ENCODE peak calls at places on chromosome 1, in eight cellular contexts. One of them, this sample, is unnamed.

GRCh38 chr1:202837746-202838145 is 27.0 kb downstream of the PCAT6 start:
- DNase-seq in fibroblast of lung: no peak
- DNase-seq in OCI-LY7: no peak
- DNase-seq in pancreas: no peak
- DNase-seq in IMR-90: no peak
- DNase-seq in thoracic aorta: no peak
- DNase-seq in cardiac muscle cell: no peak
- DNase-seq in endodermal cell: no peak
- DNase-seq in this sample: no peak

GRCh38 chr1:182968151-182968741 is 15.3 kb upstream of the SHCBP1L start:
- DNase-seq in fibroblast of lung: no peak
- DNase-seq in IMR-90: peak; percentile 27
- DNase-seq in endodermal cell: no peak
- DNase-seq in OCI-LY7: no peak
- DNase-seq in pancreas: no peak
- DNase-seq in cardiac muscle cell: peak; percentile 12
- DNase-seq in thoracic aorta: no peak
- DNase-seq in this sample: no peak

GRCh38 chr1:244053831-244054230 is 2.7 kb downstream of the ZBTB18 start:
- DNase-seq in OCI-LY7: no peak
- DNase-seq in fibroblast of lung: no peak
- DNase-seq in cardiac muscle cell: no peak
- DNase-seq in thoracic aorta: no peak
- DNase-seq in endodermal cell: no peak
- DNase-seq in pancreas: no peak
- DNase-seq in IMR-90: no peak
- DNase-seq in this sample: no peak

GRCh38 chr1:183998045-183998444 is 39.5 kb downstream of the COLGALT2 start:
- DNase-seq in IMR-90: no peak
- DNase-seq in endodermal cell: no peak
- DNase-seq in thoracic aorta: no peak
- DNase-seq in OCI-LY7: no peak
- DNase-seq in pancreas: no peak
- DNase-seq in cardiac muscle cell: no peak
- DNase-seq in fibroblast of lung: no peak
- DNase-seq in this sample: no peak

GRCh38 chr1:243667591-243667990 is 182.5 kb downstream of the AKT3 start:
- DNase-seq in IMR-90: no peak
- DNase-seq in fibroblast of lung: no peak
- DNase-seq in thoracic aorta: no peak
- DNase-seq in cardiac muscle cell: no peak
- DNase-seq in pancreas: no peak
- DNase-seq in OCI-LY7: no peak
- DNase-seq in endodermal cell: no peak
- DNase-seq in this sample: no peak

GRCh38 chr1:74237787-74238186 is 2.6 kb downstream of the TNNI3K start:
- DNase-seq in IMR-90: no peak
- DNase-seq in fibroblast of lung: no peak
- DNase-seq in endodermal cell: no peak
- DNase-seq in pancreas: no peak
- DNase-seq in thoracic aorta: no peak
- DNase-seq in OCI-LY7: no peak
- DNase-seq in cardiac muscle cell: no peak
- DNase-seq in this sample: no peak

GRCh38 chr1:71046891-71047634 is 553 bp downstream of the PTGER3 start:
- DNase-seq in endodermal cell: peak; percentile 83
- DNase-seq in cardiac muscle cell: peak; percentile 12
- DNase-seq in fibroblast of lung: no peak
- DNase-seq in pancreas: peak; percentile 47
- DNase-seq in IMR-90: no peak
- DNase-seq in thoracic aorta: no peak
- DNase-seq in OCI-LY7: no peak
- DNase-seq in this sample: no peak

GRCh38 chr1:117067528-117068370 is 7.6 kb downstream of the TTF2 start:
- DNase-seq in fibroblast of lung: peak; percentile 73
- DNase-seq in endodermal cell: peak; percentile 71
- DNase-seq in IMR-90: peak; percentile 70
- DNase-seq in cardiac muscle cell: peak; percentile 77
- DNase-seq in thoracic aorta: no peak
- DNase-seq in OCI-LY7: peak; percentile 41
- DNase-seq in pancreas: peak; percentile 63
- DNase-seq in this sample: peak; percentile 58

GRCh38 chr1:92301021-92301420 is 2.2 kb downstream of the RPAP2 start:
- DNase-seq in fibroblast of lung: no peak
- DNase-seq in thoracic aorta: no peak
- DNase-seq in pancreas: no peak
- DNase-seq in cardiac muscle cell: no peak
- DNase-seq in IMR-90: no peak
- DNase-seq in endodermal cell: no peak
- DNase-seq in OCI-LY7: no peak
- DNase-seq in this sample: no peak

GRCh38 chr1:92298213-92298572 is 594 bp downstream of the GLMN start:
- DNase-seq in pancreas: no peak
- DNase-seq in cardiac muscle cell: no peak
- DNase-seq in IMR-90: no peak
- DNase-seq in OCI-LY7: no peak
- DNase-seq in fibroblast of lung: no peak
- DNase-seq in thoracic aorta: no peak
- DNase-seq in endodermal cell: no peak
- DNase-seq in this sample: no peak

GRCh38 chr1:92299477-92300125 is 742 bp downstream of the RPAP2 start:
- DNase-seq in fibroblast of lung: peak; percentile 21
- DNase-seq in IMR-90: no peak
- DNase-seq in pancreas: no peak
- DNase-seq in OCI-LY7: peak; percentile 51
- DNase-seq in cardiac muscle cell: no peak
- DNase-seq in thoracic aorta: no peak
- DNase-seq in endodermal cell: no peak
- DNase-seq in this sample: no peak

DNA sequence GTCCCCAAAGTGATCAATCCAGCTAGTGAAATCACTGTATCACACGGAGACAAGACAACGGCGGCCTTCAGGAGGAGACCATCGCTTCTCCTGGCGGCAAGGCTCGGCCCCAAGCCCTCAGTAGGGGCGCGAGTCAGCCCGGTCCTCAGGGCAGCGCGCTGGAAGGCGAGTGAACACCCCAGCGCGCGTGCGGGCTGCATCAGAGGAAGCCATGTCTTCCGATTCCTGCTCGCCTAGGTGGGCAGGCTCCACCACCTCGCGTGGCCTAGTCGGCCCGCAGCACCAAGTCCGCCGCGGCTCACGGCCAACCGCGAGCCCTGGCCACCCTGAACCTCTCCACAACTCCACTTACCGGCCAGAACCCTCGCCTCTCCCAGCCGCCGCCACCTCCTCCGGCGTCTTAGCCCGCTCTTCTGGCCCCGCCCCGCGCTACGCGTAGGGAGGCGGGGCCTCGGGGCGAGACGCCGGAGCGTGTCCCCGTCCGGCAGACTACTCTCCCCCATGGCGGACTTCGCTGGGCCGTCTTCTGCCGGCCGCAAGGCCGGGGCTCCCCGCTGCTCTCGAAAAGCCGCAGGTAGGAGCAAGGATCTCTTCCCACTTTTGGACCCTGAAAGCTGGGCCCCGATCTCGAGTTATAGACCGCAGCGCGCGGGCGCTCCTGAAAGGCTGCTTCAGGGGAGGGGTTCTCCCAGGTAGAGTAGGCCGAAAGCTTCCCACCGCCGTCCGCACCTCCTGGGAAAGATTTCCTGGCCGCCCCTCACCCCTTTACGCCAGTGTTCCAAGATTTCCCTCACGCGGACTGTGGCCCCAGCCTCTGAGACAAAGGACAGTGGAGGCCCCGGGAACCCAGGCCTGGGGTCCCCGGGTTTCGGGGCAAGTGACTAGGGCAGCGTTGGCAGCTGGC is at the start of the genes GLMN and RPAP2:
- DNase-seq in thoracic aorta: peak; percentile 28
- DNase-seq in OCI-LY7: peak; percentile 89
- DNase-seq in pancreas: peak; percentile 81
- DNase-seq in cardiac muscle cell: peak; percentile 91
- DNase-seq in fibroblast of lung: peak; percentile 81
- DNase-seq in IMR-90: peak; percentile 81
- DNase-seq in endodermal cell: peak; percentile 92
- DNase-seq in this sample: peak; percentile 83
- TF ChIP-seq CTCF in thoracic aorta: peak; percentile 20
- TF ChIP-seq CTCF in OCI-LY7: peak; percentile 3
- TF ChIP-seq CTCF in pancreas: no peak
- TF ChIP-seq CTCF in cardiac muscle cell: peak; percentile 0
- TF ChIP-seq CTCF in fibroblast of lung: peak; percentile 10
- TF ChIP-seq CTCF in IMR-90: peak; percentile 16
- TF ChIP-seq CTCF in endodermal cell: peak; percentile 56
- TF ChIP-seq CTCF in this sample: peak; percentile 15

GRCh38 chr1:10042746-10043145 is 10.0 kb downstream of the UBE4B start:
- DNase-seq in endodermal cell: no peak
- DNase-seq in thoracic aorta: no peak
- DNase-seq in OCI-LY7: no peak
- DNase-seq in cardiac muscle cell: no peak
- DNase-seq in fibroblast of lung: no peak
- DNase-seq in IMR-90: no peak
- DNase-seq in pancreas: no peak
- DNase-seq in this sample: no peak

GRCh38 chr1:10046356-10047085 is 13.8 kb downstream of the UBE4B start:
- DNase-seq in fibroblast of lung: no peak
- DNase-seq in endodermal cell: no peak
- DNase-seq in thoracic aorta: no peak
- DNase-seq in IMR-90: no peak
- DNase-seq in cardiac muscle cell: peak; percentile 32
- DNase-seq in OCI-LY7: no peak
- DNase-seq in pancreas: no peak
- DNase-seq in this sample: no peak

GRCh38 chr1:10050611-10051010 is 17.9 kb downstream of the UBE4B start:
- DNase-seq in IMR-90: no peak
- DNase-seq in thoracic aorta: no peak
- DNase-seq in pancreas: no peak
- DNase-seq in cardiac muscle cell: peak; percentile 28
- DNase-seq in fibroblast of lung: no peak
- DNase-seq in endodermal cell: no peak
- DNase-seq in OCI-LY7: no peak
- DNase-seq in this sample: no peak

GRCh38 chr1:10048601-10049000 is 15.8 kb downstream of the UBE4B start:
- DNase-seq in OCI-LY7: no peak
- DNase-seq in thoracic aorta: no peak
- DNase-seq in pancreas: no peak
- DNase-seq in endodermal cell: no peak
- DNase-seq in fibroblast of lung: no peak
- DNase-seq in IMR-90: no peak
- DNase-seq in cardiac muscle cell: no peak
- DNase-seq in this sample: no peak

DNA sequence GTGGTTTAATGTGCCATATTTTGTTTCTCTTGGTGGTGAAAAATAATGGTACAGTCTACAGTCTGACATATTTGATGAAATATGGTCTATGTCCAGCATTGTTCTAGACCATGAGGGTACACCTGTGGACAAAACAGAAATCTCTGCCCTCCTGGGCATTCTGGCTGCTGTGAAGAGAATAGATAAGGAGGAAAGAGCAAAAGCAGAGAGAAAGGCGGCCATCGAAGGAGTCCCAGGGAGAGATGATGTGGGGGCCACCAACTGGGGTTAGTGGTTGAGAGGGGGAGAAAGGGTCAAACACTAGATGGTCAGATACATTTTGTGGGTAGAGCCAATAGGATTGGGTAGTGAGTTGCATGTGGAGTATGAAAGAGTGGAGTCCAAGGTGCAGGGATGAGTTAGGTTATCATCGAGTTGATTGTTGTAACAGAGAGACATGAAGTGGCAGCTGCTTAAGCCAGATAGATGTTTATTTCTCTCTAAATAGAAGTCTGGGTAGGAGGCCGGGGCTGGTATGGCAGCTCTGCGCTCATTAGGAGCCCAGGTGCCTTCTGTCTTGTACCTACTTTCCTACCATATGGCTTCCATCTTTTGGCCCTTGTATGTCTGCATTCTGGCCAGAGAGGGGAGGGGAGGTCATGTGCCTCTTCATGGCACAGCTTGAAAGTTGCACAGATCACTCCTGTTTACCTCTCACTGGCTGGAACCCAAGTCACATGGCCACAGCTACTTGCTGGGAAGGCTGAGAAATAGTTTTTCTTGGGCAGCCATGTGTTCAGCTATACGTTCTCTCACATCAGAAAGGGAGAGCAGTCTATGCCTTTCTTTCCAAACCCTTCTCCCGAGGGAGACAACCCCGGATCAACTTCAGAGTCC is 13.0 kb downstream of the UBE4B start:
- DNase-seq in thoracic aorta: no peak
- DNase-seq in endodermal cell: no peak
- DNase-seq in OCI-LY7: no peak
- DNase-seq in pancreas: peak; percentile 78
- DNase-seq in IMR-90: peak; percentile 79
- DNase-seq in fibroblast of lung: peak; percentile 85
- DNase-seq in cardiac muscle cell: peak; percentile 64
- DNase-seq in this sample: no peak
- H3K36me3 ChIP-seq in thoracic aorta: no peaks in the 10 kb centered on the region
- H3K36me3 ChIP-seq in endodermal cell: no peaks in the 10 kb centered on the region
- H3K36me3 ChIP-seq in OCI-LY7: peaks cover 21% of the 10 kb centered on the region
- H3K36me3 ChIP-seq in pancreas: no peaks in the 10 kb centered on the region
- H3K36me3 ChIP-seq in IMR-90: peaks cover 3% of the 10 kb centered on the region
- H3K36me3 ChIP-seq in fibroblast of lung: no peaks in the 10 kb centered on the region
- H3K36me3 ChIP-seq in cardiac muscle cell: no peaks in the 10 kb centered on the region
- H3K36me3 ChIP-seq in this sample: peaks cover 32% of the 10 kb centered on the region

DNA sequence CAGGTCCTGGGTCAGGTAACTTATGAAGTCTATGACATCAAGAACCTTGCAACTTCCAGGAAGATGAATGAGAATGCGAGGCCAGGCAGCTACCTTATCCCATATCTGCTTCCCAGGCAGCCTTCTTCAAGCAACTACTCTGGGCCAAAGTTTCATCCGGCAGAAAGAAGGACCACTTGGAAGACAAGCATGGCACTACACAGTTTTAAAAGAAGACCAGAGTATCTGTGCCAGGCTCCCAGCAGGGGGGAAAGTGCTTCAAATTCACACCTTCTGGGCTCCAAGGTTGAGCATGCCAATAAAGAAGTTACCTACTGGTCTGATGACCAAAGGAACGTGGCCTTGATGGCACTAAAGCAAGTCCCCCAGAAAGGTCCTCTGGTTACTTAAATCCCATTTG is 73.4 kb downstream of the CD46 start:
- DNase-seq in thoracic aorta: no peak
- DNase-seq in cardiac muscle cell: no peak
- DNase-seq in pancreas: peak; percentile 23
- DNase-seq in OCI-LY7: no peak
- DNase-seq in fibroblast of lung: no peak
- DNase-seq in endodermal cell: no peak
- DNase-seq in IMR-90: no peak
- DNase-seq in this sample: no peak
- H3K27ac ChIP-seq in thoracic aorta: peak overlapping the region; percentile 99
- H3K27ac ChIP-seq in cardiac muscle cell: no peak overlapping the region
- H3K27ac ChIP-seq in pancreas: peak overlapping the region; percentile 98
- H3K27ac ChIP-seq in OCI-LY7: peak overlapping the region; percentile 27
- H3K27ac ChIP-seq in fibroblast of lung: peak overlapping the region; percentile 96
- H3K27ac ChIP-seq in endodermal cell: no peak overlapping the region
- H3K27ac ChIP-seq in IMR-90: peak overlapping the region; percentile 69
- H3K27ac ChIP-seq in this sample: no peak overlapping the region

GRCh38 chr1:247286134-247286670 is 30.3 kb downstream of the VN1R5 start:
- DNase-seq in IMR-90: no peak
- DNase-seq in cardiac muscle cell: no peak
- DNase-seq in endodermal cell: peak; percentile 21
- DNase-seq in fibroblast of lung: no peak
- DNase-seq in OCI-LY7: no peak
- DNase-seq in pancreas: no peak
- DNase-seq in thoracic aorta: no peak
- DNase-seq in this sample: no peak

GRCh38 chr1:247288341-247288740 is 32.5 kb downstream of the VN1R5 start:
- DNase-seq in OCI-LY7: no peak
- DNase-seq in thoracic aorta: no peak
- DNase-seq in IMR-90: no peak
- DNase-seq in pancreas: no peak
- DNase-seq in fibroblast of lung: no peak
- DNase-seq in cardiac muscle cell: no peak
- DNase-seq in endodermal cell: peak; percentile 11
- DNase-seq in this sample: no peak

GRCh38 chr1:247291161-247291560 is 35.3 kb downstream of the VN1R5 start:
- DNase-seq in OCI-LY7: no peak
- DNase-seq in endodermal cell: peak; percentile 24
- DNase-seq in pancreas: no peak
- DNase-seq in IMR-90: no peak
- DNase-seq in fibroblast of lung: no peak
- DNase-seq in cardiac muscle cell: no peak
- DNase-seq in thoracic aorta: no peak
- DNase-seq in this sample: peak; percentile 5

GRCh38 chr1:247290576-247290975 is 34.7 kb downstream of the VN1R5 start:
- DNase-seq in IMR-90: no peak
- DNase-seq in pancreas: no peak
- DNase-seq in cardiac muscle cell: no peak
- DNase-seq in thoracic aorta: no peak
- DNase-seq in OCI-LY7: no peak
- DNase-seq in fibroblast of lung: no peak
- DNase-seq in endodermal cell: peak; percentile 24
- DNase-seq in this sample: peak; percentile 5

GRCh38 chr1:247287460-247287859 is 31.6 kb downstream of the VN1R5 start:
- DNase-seq in OCI-LY7: no peak
- DNase-seq in thoracic aorta: no peak
- DNase-seq in pancreas: no peak
- DNase-seq in IMR-90: no peak
- DNase-seq in cardiac muscle cell: no peak
- DNase-seq in fibroblast of lung: no peak
- DNase-seq in endodermal cell: peak; percentile 59
- DNase-seq in this sample: no peak
- TF ChIP-seq CTCF in OCI-LY7: peak; percentile 58
- TF ChIP-seq CTCF in thoracic aorta: no peak
- TF ChIP-seq CTCF in pancreas: no peak
- TF ChIP-seq CTCF in IMR-90: no peak
- TF ChIP-seq CTCF in cardiac muscle cell: no peak
- TF ChIP-seq CTCF in fibroblast of lung: no peak
- TF ChIP-seq CTCF in endodermal cell: peak; percentile 61
- TF ChIP-seq CTCF in this sample: peak; percentile 27

This sample was measured in WERI-Rb-1.